ENCODE peak calls at places on chromosome 18, in four cellular contexts. V is omental fat pad; N is stimulated activated CD4-positive, alpha-beta T cell treated with anti-CD3 and anti-CD28 coated beads, Interleukin-12 subunit alpha, Interleukin-12 subunit beta, amount 100 ng/mL, for 4 hours; W is iPS-NIHi11. T is an unnamed sample.

GRCh38 chr18:45828917-45829811 is 3.7 kb downstream of the SIGLEC15 start:
- DNase-seq in N (no peak), V (no peak), W (peak), T (peak)

GRCh38 chr18:25496544-25496943 is 144.6 kb upstream of the ZNF521 start:
- DNase-seq in V (no peak), W (no peak), N (no peak), T (no peak)

GRCh38 chr18:49400398-49401072 is 59.9 kb downstream of the DYM start:
- DNase-seq in V (no peak), N (no peak), W (no peak), T (no peak)

GRCh38 chr18:54877076-54877475 is 48.8 kb downstream of the RAB27B start:
- DNase-seq in W (no peak), V (no peak), N (no peak), T (no peak)

GRCh38 chr18:5966514-5966913 is 71.2 kb upstream of the TMEM200C start:
- DNase-seq in N (no peak), W (no peak), V (no peak), T (no peak)

GRCh38 chr18:3652380-3653262 is 202.6 kb downstream of the TGIF1 start:
- DNase-seq in W (peak), V (peak), N (peak), T (peak)

GRCh38 chr18:48133675-48134251 is 203.3 kb upstream of the SMAD2 start:
- DNase-seq in W (peak), V (no peak), N (no peak), T (no peak)

GRCh38 chr18:26487437-26487836 is 60.9 kb downstream of the KCTD1 start:
- DNase-seq in V (no peak), W (no peak), N (no peak), T (no peak)

GRCh38 chr18:54684786-54685185 is 93.7 kb downstream of the DYNAP start:
- DNase-seq in V (no peak), W (peak), N (no peak), T (peak)

GRCh38 chr18:79620586-79621165 is 58.9 kb upstream of the CTDP1 start:
- DNase-seq in W (no peak), V (no peak), N (no peak), T (no peak)

GRCh38 chr18:54532222-54532621 is 58.8 kb upstream of the DYNAP start:
- DNase-seq in N (no peak), V (no peak), W (peak), T (peak)

GRCh38 chr18:8609711-8610441 is 639 bp downstream of the RAB12 start:
- DNase-seq in N (peak), W (peak), V (no peak), T (no peak)

GRCh38 chr18:6752200-6752873 is 22.8 kb downstream of the ARHGAP28 start:
- DNase-seq in W (peak), N (no peak), V (no peak), T (peak)

GRCh38 chr18:35345950-35346349 is 1.7 kb upstream of the ZNF24 start:
- DNase-seq in V (no peak), W (no peak), N (no peak), T (no peak)

GRCh38 chr18:76970749-76971148 is 148.4 kb downstream of the ZNF236 start:
- DNase-seq in N (no peak), V (no peak), W (no peak), T (no peak)

GRCh38 chr18:8045890-8046289 is 478.8 kb downstream of the PTPRM start:
- DNase-seq in N (peak), V (no peak), W (no peak), T (no peak)

GRCh38 chr18:26840965-26841364 is 24.5 kb downstream of the AQP4 start:
- DNase-seq in N (no peak), W (peak), V (no peak), T (no peak)

GRCh38 chr18:21820035-21820810 is 79.6 kb downstream of the MIB1 start:
- DNase-seq in V (no peak), N (no peak), W (peak), T (no peak)

GRCh38 chr18:9653390-9653789 is 39.0 kb upstream of the PPP4R1 start:
- DNase-seq in V (no peak), N (no peak), W (no peak), T (no peak)

GRCh38 chr18:48932462-48932818 is 18.3 kb downstream of the SMAD7 start:
- DNase-seq in W (no peak), N (no peak), V (no peak), T (no peak)

GRCh38 chr18:12159446-12159845 is 65.8 kb downstream of the ANKRD62 start:
- DNase-seq in N (no peak), V (no peak), W (no peak), T (no peak)

GRCh38 chr18:79509536-79509930 is 113.8 kb downstream of the NFATC1 start:
- DNase-seq in V (no peak), N (no peak), W (no peak), T (no peak)

GRCh38 chr18:47801817-47802216 is 128.6 kb downstream of the SMAD2 start:
- DNase-seq in V (no peak), N (no peak), W (no peak), T (no peak)

GRCh38 chr18:8820701-8821465 is 115.5 kb downstream of the MTCL1 start:
- DNase-seq in W (no peak), N (no peak), V (no peak), T (no peak)

GRCh38 chr18:49519041-49519971 is 32.3 kb upstream of the C18orf32 start:
- DNase-seq in V (no peak), N (no peak), W (no peak), T (no peak)

GRCh38 chr18:45275367-45276113 is 339.7 kb upstream of the SLC14A2 start:
- DNase-seq in N (no peak), V (no peak), W (no peak), T (no peak)

GRCh38 chr18:596288-596881 is 403 bp upstream of the CLUL1 start:
- DNase-seq in V (peak), N (no peak), W (peak), T (peak)

GRCh38 chr18:23632615-23633014 is 30.1 kb downstream of the ANKRD29 start:
- DNase-seq in N (no peak), W (no peak), V (no peak), T (no peak)

GRCh38 chr18:49082714-49083688 is 132.2 kb upstream of the SMAD7 start:
- DNase-seq in N (no peak), V (no peak), W (no peak), T (no peak)

GRCh38 chr18:23142285-23142929 is 7.1 kb downstream of the CABLES1 start:
- DNase-seq in V (no peak), N (no peak), W (no peak), T (no peak)

GRCh38 chr18:42509702-42510424 is 554.8 kb downstream of the PIK3C3 start:
- DNase-seq in W (no peak), N (no peak), V (no peak), T (no peak)

GRCh38 chr18:12308386-12309100 is 502 bp downstream of the TUBB6 start:
- DNase-seq in N (no peak), V (peak), W (peak), T (peak)

GRCh38 chr18:58762781-58763171 is 91.5 kb downstream of the MALT1 start:
- DNase-seq in V (no peak), N (no peak), W (no peak), T (peak)

GRCh38 chr18:3466051-3466450 is 16.1 kb downstream of the TGIF1 start:
- DNase-seq in N (no peak), W (no peak), V (no peak), T (no peak)

GRCh38 chr18:57836557-57836956 is 33.4 kb upstream of the ATP8B1 start:
- DNase-seq in N (no peak), W (no peak), V (no peak), T (no peak)

T was measured in H9.